ENCODE peak calls at places on chromosomes 5 and 9, in seven cellular contexts. One of them, this sample, is unnamed. For H3K9me3, the result is how much of the 10 kb centered on the place peaks cover.

GRCh38 chr5:30034870-30035269 is 1158.6 kb upstream of the CDH6 start:
- DNase-seq in HepG2: no peak
- DNase-seq in heart left ventricle: no peak
- DNase-seq in ovary: no peak
- DNase-seq in IMR-90: no peak
- DNase-seq in colonic mucosa: no peak
- DNase-seq in tibial artery: no peak
- DNase-seq in this sample: no peak

GRCh38 chr9:21815643-21816042 is 13.2 kb downstream of the MTAP start:
- DNase-seq in HepG2: no peak
- DNase-seq in heart left ventricle: no peak
- DNase-seq in ovary: no peak
- DNase-seq in IMR-90: no peak
- DNase-seq in colonic mucosa: no peak
- DNase-seq in tibial artery: no peak
- DNase-seq in this sample: no peak

GRCh38 chr5:52961238-52961637 is 27.9 kb upstream of the ITGA2 start:
- DNase-seq in HepG2: no peak
- DNase-seq in heart left ventricle: peak
- DNase-seq in ovary: no peak
- DNase-seq in IMR-90: no peak
- DNase-seq in colonic mucosa: no peak
- DNase-seq in tibial artery: no peak
- DNase-seq in this sample: no peak

GRCh38 chr9:81829201-81829882 is 98.9 kb upstream of the SPATA31D4 start:
- DNase-seq in HepG2: no peak
- DNase-seq in heart left ventricle: no peak
- DNase-seq in ovary: no peak
- DNase-seq in IMR-90: peak
- DNase-seq in colonic mucosa: no peak
- DNase-seq in tibial artery: no peak
- DNase-seq in this sample: no peak

GRCh38 chr5:87300744-87301143 is 33.1 kb downstream of the RASA1 start:
- DNase-seq in HepG2: peak
- DNase-seq in heart left ventricle: no peak
- DNase-seq in ovary: no peak
- DNase-seq in IMR-90: peak
- DNase-seq in colonic mucosa: no peak
- DNase-seq in tibial artery: no peak
- DNase-seq in this sample: no peak

GRCh38 chr9:135184661-135185459 is 97.4 kb downstream of the OLFM1 start:
- DNase-seq in HepG2: no peak
- DNase-seq in heart left ventricle: no peak
- DNase-seq in ovary: no peak
- DNase-seq in IMR-90: no peak
- DNase-seq in colonic mucosa: no peak
- DNase-seq in tibial artery: no peak
- DNase-seq in this sample: no peak

GRCh38 chr5:142151436-142152382 is 43.1 kb downstream of the NDFIP1 start:
- DNase-seq in HepG2: peak
- DNase-seq in heart left ventricle: peak
- DNase-seq in ovary: no peak
- DNase-seq in IMR-90: peak
- DNase-seq in colonic mucosa: peak
- DNase-seq in tibial artery: no peak
- DNase-seq in this sample: peak

GRCh38 chr9:82127993-82128710 is 139.6 kb downstream of the SPATA31D1 start:
- DNase-seq in HepG2: no peak
- DNase-seq in heart left ventricle: no peak
- DNase-seq in ovary: no peak
- DNase-seq in IMR-90: no peak
- DNase-seq in colonic mucosa: no peak
- DNase-seq in tibial artery: no peak
- DNase-seq in this sample: no peak

GRCh38 chr9:99451121-99451606 is 229.1 kb downstream of the SEC61B start:
- DNase-seq in HepG2: no peak
- DNase-seq in heart left ventricle: peak
- DNase-seq in ovary: no peak
- DNase-seq in IMR-90: no peak
- DNase-seq in colonic mucosa: no peak
- DNase-seq in tibial artery: no peak
- DNase-seq in this sample: no peak

GRCh38 chr5:115297043-115297442 is 589 bp upstream of the CCDC112 start:
- DNase-seq in HepG2: no peak
- DNase-seq in heart left ventricle: no peak
- DNase-seq in ovary: no peak
- DNase-seq in IMR-90: no peak
- DNase-seq in colonic mucosa: no peak
- DNase-seq in tibial artery: no peak
- DNase-seq in this sample: no peak

GRCh38 chr5:168793844-168794837 is 215.0 kb upstream of the PANK3 start:
- DNase-seq in HepG2: peak
- DNase-seq in heart left ventricle: peak
- DNase-seq in ovary: peak
- DNase-seq in IMR-90: peak
- DNase-seq in colonic mucosa: no peak
- DNase-seq in tibial artery: peak
- DNase-seq in this sample: peak

GRCh38 chr9:113602126-113603119 is 138.9 kb downstream of the RGS3 start:
- DNase-seq in HepG2: peak
- DNase-seq in heart left ventricle: peak
- DNase-seq in ovary: peak
- DNase-seq in IMR-90: peak
- DNase-seq in colonic mucosa: peak
- DNase-seq in tibial artery: peak
- DNase-seq in this sample: peak

GRCh38 chr5:175718401-175719108 is 60.7 kb downstream of the HRH2 start:
- DNase-seq in HepG2: no peak
- DNase-seq in heart left ventricle: no peak
- DNase-seq in ovary: no peak
- DNase-seq in IMR-90: no peak
- DNase-seq in colonic mucosa: peak
- DNase-seq in tibial artery: peak
- DNase-seq in this sample: no peak

GRCh38 chr5:138953370-138954256 is 78.5 kb upstream of the LRRTM2 start:
- DNase-seq in HepG2: no peak
- DNase-seq in heart left ventricle: peak
- DNase-seq in ovary: peak
- DNase-seq in IMR-90: peak
- DNase-seq in colonic mucosa: peak
- DNase-seq in tibial artery: peak
- DNase-seq in this sample: peak

GRCh38 chr9:129987047-129987446 is 55.9 kb downstream of the FNBP1 start:
- DNase-seq in HepG2: no peak
- DNase-seq in heart left ventricle: no peak
- DNase-seq in ovary: no peak
- DNase-seq in IMR-90: peak
- DNase-seq in colonic mucosa: no peak
- DNase-seq in tibial artery: peak
- DNase-seq in this sample: no peak

GRCh38 chr5:135034186-135034962 is at the start of gene PITX1:
- DNase-seq in HepG2: peak
- DNase-seq in heart left ventricle: no peak
- DNase-seq in ovary: no peak
- DNase-seq in IMR-90: peak
- DNase-seq in colonic mucosa: peak
- DNase-seq in tibial artery: peak
- DNase-seq in this sample: no peak

GRCh38 chr5:179601871-179602625 is 21.4 kb downstream of the HNRNPH1 start:
- DNase-seq in HepG2: no peak
- DNase-seq in heart left ventricle: no peak
- DNase-seq in ovary: no peak
- DNase-seq in IMR-90: no peak
- DNase-seq in colonic mucosa: no peak
- DNase-seq in tibial artery: no peak
- DNase-seq in this sample: no peak

GRCh38 chr5:93395010-93395409 is 186.0 kb downstream of the NR2F1-AS1 start:
- DNase-seq in HepG2: no peak
- DNase-seq in heart left ventricle: no peak
- DNase-seq in ovary: no peak
- DNase-seq in IMR-90: no peak
- DNase-seq in colonic mucosa: no peak
- DNase-seq in tibial artery: no peak
- DNase-seq in this sample: no peak

GRCh38 chr9:87431831-87432230 is 65.8 kb upstream of the DAPK1 start:
- DNase-seq in HepG2: no peak
- DNase-seq in heart left ventricle: no peak
- DNase-seq in ovary: no peak
- DNase-seq in IMR-90: no peak
- DNase-seq in colonic mucosa: no peak
- DNase-seq in tibial artery: no peak
- DNase-seq in this sample: no peak

GRCh38 chr5:51621156-51621555 is 237.9 kb downstream of the ISL1 start:
- DNase-seq in HepG2: no peak
- DNase-seq in heart left ventricle: no peak
- DNase-seq in ovary: no peak
- DNase-seq in IMR-90: no peak
- DNase-seq in colonic mucosa: no peak
- DNase-seq in tibial artery: no peak
- DNase-seq in this sample: no peak

GRCh38 chr5:68187268-68188055 is 28.1 kb upstream of the PIK3R1 start:
- DNase-seq in HepG2: no peak
- DNase-seq in heart left ventricle: peak
- DNase-seq in ovary: peak
- DNase-seq in IMR-90: peak
- DNase-seq in colonic mucosa: peak
- DNase-seq in tibial artery: no peak
- DNase-seq in this sample: peak

GRCh38 chr9:86732514-86732913 is 214.8 kb downstream of the GAS1 start:
- DNase-seq in HepG2: no peak
- DNase-seq in heart left ventricle: no peak
- DNase-seq in ovary: no peak
- DNase-seq in IMR-90: peak
- DNase-seq in colonic mucosa: no peak
- DNase-seq in tibial artery: peak
- DNase-seq in this sample: peak

DNA sequence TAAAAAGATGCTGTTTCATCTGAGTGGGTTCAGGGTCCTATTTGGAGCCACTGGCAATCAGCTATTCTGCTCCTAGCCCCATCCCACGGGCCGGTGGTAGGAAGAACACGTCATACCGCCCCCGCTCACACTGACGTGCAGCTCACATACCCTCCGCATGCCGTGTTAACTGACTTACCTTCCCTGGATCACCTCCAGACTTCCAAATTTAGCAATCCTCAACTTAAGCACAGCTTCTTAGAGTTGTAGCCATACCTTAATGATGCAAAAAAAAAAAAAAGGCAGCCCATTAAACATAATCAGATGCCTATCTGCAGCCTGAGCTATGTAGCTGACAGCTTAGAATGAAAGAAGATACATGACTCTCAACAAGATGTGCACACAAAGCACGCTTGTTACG is 93.1 kb downstream of the IRX2 start:
- DNase-seq in HepG2: no peak
- DNase-seq in heart left ventricle: no peak
- DNase-seq in ovary: no peak
- DNase-seq in IMR-90: peak
- DNase-seq in colonic mucosa: no peak
- DNase-seq in tibial artery: no peak
- DNase-seq in this sample: no peak
- H3K9me3 ChIP-seq in HepG2: under half
- H3K9me3 ChIP-seq in heart left ventricle: under half
- H3K9me3 ChIP-seq in ovary: under half
- H3K9me3 ChIP-seq in IMR-90: under half
- H3K9me3 ChIP-seq in colonic mucosa: under half
- H3K9me3 ChIP-seq in tibial artery: under half
- H3K9me3 ChIP-seq in this sample: under half

DNA sequence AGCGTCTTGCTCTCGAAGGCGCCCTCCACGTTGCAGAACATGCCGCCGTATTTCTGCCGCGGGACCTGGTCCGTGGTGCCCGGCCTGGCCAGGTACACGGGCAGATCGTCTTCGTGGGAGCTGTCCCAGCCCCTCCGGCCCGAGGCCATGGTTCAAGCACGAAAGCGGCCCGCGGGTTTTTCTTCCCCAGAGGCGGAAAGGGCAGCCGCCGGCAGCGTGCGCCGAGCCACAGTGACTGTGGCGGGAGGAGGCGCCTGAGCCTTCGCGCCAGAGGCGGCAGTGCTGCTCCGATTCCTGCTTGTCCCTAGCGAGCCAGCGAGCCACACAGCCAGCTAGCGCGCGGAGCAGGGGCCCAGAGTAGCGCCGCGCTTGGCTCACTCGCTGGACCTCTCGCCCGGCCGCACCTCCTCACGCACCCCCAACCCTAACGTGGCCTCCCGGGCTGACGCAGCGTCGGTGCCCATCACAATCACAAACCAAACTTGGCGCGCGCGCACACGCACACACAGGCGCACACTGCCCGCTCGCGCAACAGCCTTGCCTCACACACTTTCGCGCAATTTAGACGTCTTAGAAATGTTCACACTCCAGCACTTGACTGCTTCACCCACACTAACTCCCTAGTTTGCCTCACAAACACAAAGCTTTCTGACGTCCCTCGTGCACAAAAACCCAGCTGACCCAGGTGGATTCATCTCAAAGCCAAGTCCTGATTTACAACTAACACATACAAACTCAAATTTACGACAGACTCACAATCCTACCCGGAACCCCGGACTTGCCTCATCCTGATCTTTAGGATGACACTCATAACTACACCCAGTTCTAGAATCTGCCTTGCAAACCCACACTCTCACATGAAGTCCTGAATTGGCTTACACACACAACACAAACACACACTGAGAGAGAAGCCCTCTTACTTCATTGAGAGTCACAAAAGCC is at the start of gene DPYSL3:
- DNase-seq in HepG2: no peak
- DNase-seq in heart left ventricle: peak
- DNase-seq in ovary: peak
- DNase-seq in IMR-90: peak
- DNase-seq in colonic mucosa: peak
- DNase-seq in tibial artery: peak
- DNase-seq in this sample: peak
- H3K4me3 ChIP-seq in HepG2: no peak
- H3K4me3 ChIP-seq in heart left ventricle: peak
- H3K4me3 ChIP-seq in ovary: peak
- H3K4me3 ChIP-seq in IMR-90: peak
- H3K4me3 ChIP-seq in colonic mucosa: peak
- H3K4me3 ChIP-seq in tibial artery: peak
- H3K4me3 ChIP-seq in this sample: peak

DNA sequence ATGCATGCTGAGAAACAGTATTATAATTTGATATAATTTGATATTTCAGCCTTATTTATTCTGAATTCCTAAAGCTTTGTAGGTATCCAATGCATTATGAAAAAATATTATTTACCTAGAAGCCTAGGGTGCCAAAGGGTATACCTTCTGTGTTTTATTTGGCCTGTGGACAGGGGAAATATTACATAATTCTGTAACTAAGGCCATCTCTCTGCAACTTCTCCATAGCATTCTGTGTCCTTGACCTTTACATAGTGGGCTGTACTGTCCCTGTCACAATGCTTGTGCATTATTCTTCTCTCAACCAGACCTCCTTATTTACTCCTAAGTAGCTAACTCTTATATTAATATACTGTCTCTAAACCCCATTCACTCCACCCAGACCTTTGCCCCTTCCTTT is 57.0 kb upstream of the RANBP6 start:
- DNase-seq in HepG2: peak
- DNase-seq in heart left ventricle: no peak
- DNase-seq in ovary: no peak
- DNase-seq in IMR-90: no peak
- DNase-seq in colonic mucosa: no peak
- DNase-seq in tibial artery: no peak
- DNase-seq in this sample: no peak
- TF ChIP-seq CTCF in HepG2: no peak
- TF ChIP-seq CTCF in heart left ventricle: no peak
- TF ChIP-seq CTCF in ovary: no peak
- TF ChIP-seq CTCF in IMR-90: no peak
- TF ChIP-seq CTCF in colonic mucosa: no peak
- TF ChIP-seq CTCF in tibial artery: no peak
- TF ChIP-seq CTCF in this sample: no peak

GRCh38 chr9:94128580-94128979 is 44.3 kb downstream of the PTPDC1 start:
- DNase-seq in HepG2: no peak
- DNase-seq in heart left ventricle: no peak
- DNase-seq in ovary: no peak
- DNase-seq in IMR-90: no peak
- DNase-seq in colonic mucosa: no peak
- DNase-seq in tibial artery: no peak
- DNase-seq in this sample: no peak
- H3K9me3 ChIP-seq in HepG2: under half
- H3K9me3 ChIP-seq in heart left ventricle: under half
- H3K9me3 ChIP-seq in ovary: under half
- H3K9me3 ChIP-seq in IMR-90: under half
- H3K9me3 ChIP-seq in colonic mucosa: under half
- H3K9me3 ChIP-seq in tibial artery: under half
- H3K9me3 ChIP-seq in this sample: under half

This sample was measured in uterus.